ENCODE peak calls at places on chromosome 20, in seven cellular contexts. I is AG10803, J is mucosa of descending colon, T is A549, N is GM10248, M is LNCaP clone FGC, H is neural crest cell. Y is an unnamed sample.

GRCh38 chr20:61538481-61539265 is 286.6 kb downstream of the CDH4 start:
- DNase-seq in J (no peak), M (no peak), H (no peak), T (no peak), N (no peak), I (no peak), Y (no peak)

GRCh38 chr20:34776177-34776576 is 49.3 kb downstream of the NCOA6 start:
- DNase-seq in M (no peak), J (no peak), T (no peak), N (no peak), I (no peak), H (no peak), Y (no peak)

GRCh38 chr20:60921021-60921622 is 330.9 kb upstream of the CDH4 start:
- DNase-seq in J (no peak), M (no peak), I (peak), N (no peak), H (peak), T (peak), Y (no peak)

GRCh38 chr20:53738039-53738944 is 144.7 kb upstream of the ZNF217 start:
- DNase-seq in M (peak), T (peak), N (no peak), H (peak), I (peak), J (peak), Y (no peak)

GRCh38 chr20:8414611-8415274 is 282.7 kb downstream of the PLCB1 start:
- DNase-seq in H (no peak), J (no peak), M (no peak), N (no peak), I (peak), T (no peak), Y (peak)

GRCh38 chr20:10954137-10954840 is 280.5 kb upstream of the JAG1 start:
- DNase-seq in J (no peak), T (no peak), I (no peak), H (no peak), N (no peak), M (no peak), Y (no peak)

GRCh38 chr20:46835418-46835817 is 59.2 kb upstream of the EYA2 start:
- DNase-seq in T (no peak), H (no peak), I (peak), M (no peak), N (no peak), J (no peak), Y (no peak)

GRCh38 chr20:41133709-41134361 is 3.5 kb upstream of the PLCG1 start:
- DNase-seq in M (no peak), J (no peak), T (no peak), H (no peak), N (peak), I (no peak), Y (no peak)

GRCh38 chr20:45890997-45891983 is at the start of the genes CTSA and NEURL2:
- DNase-seq in J (peak), N (peak), T (peak), M (peak), I (peak), H (peak), Y (peak)

GRCh38 chr20:49024220-49024619 is 21.9 kb upstream of the CSE1L start:
- DNase-seq in J (no peak), T (no peak), M (no peak), N (no peak), I (no peak), H (no peak), Y (no peak)

GRCh38 chr20:49029203-49029602 is 16.9 kb upstream of the CSE1L start:
- DNase-seq in H (no peak), T (no peak), N (no peak), J (no peak), M (no peak), I (peak), Y (peak)

GRCh38 chr20:49030954-49031619 is 15.0 kb upstream of the CSE1L start:
- DNase-seq in M (no peak), T (no peak), J (no peak), I (peak), H (no peak), N (no peak), Y (peak)

GRCh38 chr20:49032455-49032854 is 13.7 kb upstream of the CSE1L start:
- DNase-seq in I (no peak), J (no peak), M (no peak), T (no peak), N (no peak), H (no peak), Y (no peak)

DNA sequence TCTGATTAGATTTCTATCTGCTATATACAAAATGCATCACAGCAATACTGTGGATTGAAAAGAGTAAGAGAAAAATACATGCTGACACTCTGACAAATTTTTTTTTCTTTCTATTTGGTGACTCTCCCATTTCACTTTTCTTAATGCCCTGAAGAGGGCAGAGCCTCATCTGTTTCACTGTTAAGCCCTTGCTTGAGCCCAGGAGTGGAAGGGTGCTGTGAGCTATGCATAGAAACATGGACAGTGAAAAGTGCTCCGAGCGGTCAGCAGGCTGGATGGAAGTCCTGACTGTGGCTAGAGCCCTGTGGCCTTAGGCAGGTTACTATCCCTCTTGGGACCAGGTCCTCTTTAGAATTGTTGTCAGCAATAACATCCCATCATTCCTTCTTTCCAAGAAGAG is 17.4 kb upstream of the CSE1L start:
- DNase-seq in I (peak), T (peak), H (no peak), N (no peak), J (no peak), M (no peak), Y (peak)
- TF ChIP-seq CTCF in I (peak), T (peak), H (peak), N (peak), J (no peak), M (peak), Y (peak)

GRCh38 chr20:2671977-2672376 is 8.0 kb upstream of the IDH3B start:
- DNase-seq in H (no peak), J (no peak), M (no peak), T (no peak), N (no peak), I (no peak), Y (no peak)
- TF ChIP-seq CTCF in H (no peak), J (no peak), M (peak), T (peak), N (no peak), I (no peak), Y (peak)

DNA sequence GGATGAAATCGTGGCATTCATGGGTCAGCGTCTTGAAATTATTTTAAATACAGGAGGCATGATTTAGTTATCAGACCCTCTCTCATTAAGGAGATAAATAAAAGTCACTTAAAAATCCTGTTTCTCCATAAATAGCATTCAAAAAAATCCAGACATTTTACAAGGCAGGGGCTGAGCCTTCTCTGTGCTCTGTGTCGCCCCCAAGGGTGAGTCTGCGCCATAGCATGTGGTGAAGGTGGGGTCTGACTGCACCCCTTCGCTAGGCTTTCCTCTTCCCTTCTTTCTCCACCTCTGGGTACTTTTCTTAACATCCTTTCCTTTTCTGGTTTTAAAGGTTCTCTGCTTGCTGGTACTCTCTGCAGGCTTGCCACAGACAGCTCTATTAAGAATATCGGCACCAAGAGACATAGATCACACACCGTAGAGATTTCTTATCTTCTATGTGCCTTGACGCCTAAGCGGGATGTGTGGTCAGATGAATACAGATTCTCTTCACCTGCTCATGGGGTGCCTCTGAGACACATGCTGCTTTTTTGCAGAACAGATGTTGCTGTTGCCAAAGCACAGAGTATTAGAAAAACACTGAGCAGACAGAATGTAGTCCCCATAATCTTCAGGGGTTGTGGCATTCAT is 20.1 kb upstream of the FAM209A start:
- DNase-seq in T (peak), J (no peak), M (no peak), I (no peak), N (peak), H (peak), Y (no peak)
- TF ChIP-seq CTCF in T (peak), J (no peak), M (peak), I (peak), N (peak), H (peak), Y (peak)

GRCh38 chr20:43767686-43768474 is 41.1 kb upstream of the GTSF1L start:
- DNase-seq in J (no peak), H (no peak), T (no peak), M (no peak), I (peak), N (no peak), Y (peak)
- TF ChIP-seq CTCF in J (no peak), H (no peak), T (no peak), M (no peak), I (peak), N (no peak), Y (peak)

GRCh38 chr20:59207235-59207634 is 43.6 kb downstream of the ZNF831 start:
- DNase-seq in T (no peak), H (no peak), M (no peak), J (no peak), I (no peak), N (no peak), Y (no peak)

GRCh38 chr20:59204201-59204894 is 40.7 kb downstream of the ZNF831 start:
- DNase-seq in T (no peak), J (no peak), N (no peak), H (no peak), I (no peak), M (no peak), Y (no peak)

GRCh38 chr20:59205044-59205443 is 41.4 kb downstream of the ZNF831 start:
- DNase-seq in T (no peak), I (no peak), M (no peak), J (no peak), H (no peak), N (no peak), Y (no peak)

GRCh38 chr20:59210186-59210585 is 46.6 kb downstream of the ZNF831 start:
- DNase-seq in N (no peak), J (no peak), H (no peak), T (no peak), M (no peak), I (no peak), Y (no peak)

DNA sequence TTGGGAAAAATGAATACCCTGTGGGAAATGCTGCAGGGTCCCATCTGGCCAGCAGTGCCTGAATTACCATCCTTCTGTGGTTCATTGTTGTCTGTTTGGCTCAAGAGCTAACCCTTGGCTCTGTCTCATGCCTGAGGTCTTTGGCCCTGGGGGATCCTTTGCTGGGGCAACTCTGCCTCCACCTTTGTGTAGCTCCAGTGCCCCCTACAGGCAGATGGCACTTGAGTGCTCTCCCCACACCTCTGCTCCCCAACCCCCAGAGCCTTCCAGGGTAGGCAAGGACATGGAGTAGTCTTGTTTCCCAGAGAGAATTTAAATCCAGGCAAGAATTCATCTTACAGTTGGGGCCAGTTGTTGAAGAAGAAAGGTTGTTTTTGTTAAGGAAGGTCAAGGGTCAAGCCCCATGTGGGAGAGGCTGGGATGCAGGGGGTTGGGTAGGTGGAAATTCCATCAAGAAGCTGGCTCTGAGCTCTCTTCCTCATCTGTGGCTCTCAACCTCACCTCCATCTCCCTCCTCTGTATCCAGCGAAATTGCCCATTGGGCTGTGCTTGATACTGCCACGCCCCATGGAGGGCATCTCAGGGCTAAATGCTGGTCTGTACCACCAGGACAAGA is 44.2 kb downstream of the ZNF831 start:
- DNase-seq in T (peak), I (peak), J (peak), N (peak), M (no peak), H (peak), Y (no peak)
- TF ChIP-seq CTCF in T (peak), I (peak), J (peak), N (peak), M (peak), H (peak), Y (peak)

DNA sequence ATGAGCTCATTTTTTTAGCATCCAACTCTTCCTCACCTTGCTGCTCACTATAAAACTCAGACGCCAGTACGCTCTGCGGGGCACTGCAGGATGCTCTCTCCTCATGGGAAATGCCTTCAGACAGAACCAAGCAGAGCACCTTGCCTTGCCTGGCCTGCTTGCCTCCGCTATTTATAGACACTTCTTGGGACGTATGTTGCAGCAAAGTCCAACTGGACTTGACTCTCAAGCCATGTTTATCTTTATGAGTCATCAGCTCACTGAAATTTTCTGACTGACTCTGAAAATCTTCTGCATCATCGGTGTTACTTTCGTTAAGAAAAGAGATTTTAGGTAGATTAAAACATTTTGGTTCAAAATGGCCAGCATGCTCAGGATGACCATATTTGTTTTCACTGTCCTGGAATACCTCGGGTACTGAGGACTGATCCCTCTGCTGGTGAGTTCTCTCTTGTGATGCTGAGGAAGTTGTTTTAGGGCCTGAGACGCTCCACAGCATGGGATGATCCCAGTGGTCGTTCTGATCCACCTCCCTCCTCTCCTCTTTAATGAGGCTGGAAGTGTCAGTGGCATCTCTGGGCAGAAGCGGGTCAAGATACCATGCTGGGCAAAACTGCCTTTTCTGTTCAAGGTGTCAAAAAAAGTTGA is 204.5 kb downstream of the KIF16B start:
- DNase-seq in N (no peak), H (no peak), J (no peak), T (peak), I (peak), M (peak), Y (peak)
- TF ChIP-seq CTCF in N (no peak), H (no peak), J (no peak), T (no peak), I (no peak), M (peak), Y (no peak)

Y was measured in fibroblast of the aortic adventitia.